ENCODE peak calls at places on chromosomes 2 and 18, in ten cellular contexts. U is GM06990, C is colonic mucosa, K is fibroblast of the aortic adventitia, W is AG04450, T is neural progenitor cell, H is mammary epithelial cell, N is fibroblast of mammary gland, Q is iPS DF 6.9, Z is cardiac muscle cell. E is an unnamed sample.

GRCh38 chr2:146817613-146818012 is 1027.2 kb upstream of the ACVR2A start:
- DNase-seq in U (no peak), C (no peak), K (no peak), W (no peak), T (peak; percentile 54), H (peak; percentile 76), N (peak; percentile 20), Q (no peak), Z (no peak), E (no peak)

GRCh38 chr2:239818086-239818485 is 207.1 kb downstream of the NDUFA10 start:
- DNase-seq in U (no peak), C (no peak), K (no peak), W (no peak), T (no peak), H (no peak), N (no peak), Q (no peak), Z (no peak), E (no peak)

GRCh38 chr2:218224206-218224605 is 7.2 kb downstream of the ARPC2 start:
- DNase-seq in U (no peak), C (no peak), K (no peak), W (no peak), T (no peak), H (peak; percentile 40), N (no peak), Q (no peak), Z (no peak), E (no peak)

GRCh38 chr18:31603335-31603734 is 11.7 kb downstream of the TTR start:
- DNase-seq in U (no peak), C (no peak), K (peak; percentile 16), W (no peak), T (no peak), H (peak; percentile 73), N (peak; percentile 64), Q (no peak), Z (no peak), E (no peak)

GRCh38 chr2:39265315-39265714 is 21.5 kb upstream of the CDKL4 start:
- DNase-seq in U (peak; percentile 25), C (no peak), K (no peak), W (no peak), T (no peak), H (no peak), N (no peak), Q (no peak), Z (no peak), E (no peak)

GRCh38 chr2:241390301-241391206 is 34.5 kb downstream of the FARP2 start:
- DNase-seq in U (no peak), C (no peak), K (no peak), W (no peak), T (no peak), H (peak; percentile 88), N (no peak), Q (no peak), Z (no peak), E (no peak)

GRCh38 chr2:144456680-144457079 is 63.2 kb downstream of the ZEB2 start:
- DNase-seq in U (no peak), C (no peak), K (peak; percentile 90), W (peak; percentile 49), T (no peak), H (peak; percentile 46), N (peak; percentile 97), Q (no peak), Z (peak; percentile 63), E (no peak)

GRCh38 chr18:69172046-69172445 is 228.6 kb upstream of the DOK6 start:
- DNase-seq in U (no peak), C (no peak), K (no peak), W (no peak), T (no peak), H (peak; percentile 11), N (peak; percentile 19), Q (no peak), Z (no peak), E (no peak)

DNA sequence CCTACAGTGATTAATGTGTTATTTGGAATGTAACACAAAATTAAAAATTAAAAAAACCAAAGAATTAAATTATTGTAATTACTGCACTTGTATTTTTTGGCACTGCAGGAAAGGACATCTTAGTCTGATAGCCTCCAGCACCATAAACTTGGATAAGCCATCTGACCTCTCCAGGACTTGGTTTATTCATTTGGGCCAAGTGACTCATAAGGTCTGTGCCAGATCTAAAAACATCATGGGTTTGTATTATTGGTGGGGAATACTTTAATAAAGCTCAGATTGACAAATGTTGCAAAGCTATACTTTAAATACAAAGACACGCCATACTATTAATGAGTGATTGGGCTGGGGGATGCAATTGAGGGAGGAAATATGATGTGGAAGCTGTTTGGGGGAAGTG is 225.2 kb downstream of the ZNF521 start:
- DNase-seq in U (no peak), C (no peak), K (peak; percentile 17), W (no peak), T (no peak), H (no peak), N (peak; percentile 38), Q (no peak), Z (no peak), E (no peak)
- H3K4me3 ChIP-seq in U (no peak overlapping the region), C (no peak overlapping the region), K (no peak overlapping the region), W (no peak overlapping the region), T (no peak overlapping the region), H (no peak overlapping the region), N (no peak overlapping the region), Q (no peak overlapping the region), Z (no peak overlapping the region), E (no peak overlapping the region)

GRCh38 chr2:160380000-160380570 is 113.5 kb downstream of the RBMS1 start:
- DNase-seq in U (no peak), C (no peak), K (no peak), W (no peak), T (no peak), H (no peak), N (no peak), Q (no peak), Z (no peak), E (no peak)

GRCh38 chr2:160381425-160381951 is 112.1 kb downstream of the RBMS1 start:
- DNase-seq in U (no peak), C (no peak), K (peak; percentile 88), W (no peak), T (no peak), H (no peak), N (peak; percentile 66), Q (no peak), Z (peak; percentile 48), E (no peak)

GRCh38 chr2:160380613-160381012 is 113.0 kb downstream of the RBMS1 start:
- DNase-seq in U (no peak), C (no peak), K (no peak), W (no peak), T (no peak), H (no peak), N (no peak), Q (no peak), Z (no peak), E (no peak)

GRCh38 chr2:160377204-160377995 is 116.2 kb downstream of the RBMS1 start:
- DNase-seq in U (no peak), C (no peak), K (peak; percentile 85), W (no peak), T (no peak), H (no peak), N (peak; percentile 49), Q (no peak), Z (no peak), E (no peak)

GRCh38 chr2:160379399-160379798 is 114.2 kb downstream of the RBMS1 start:
- DNase-seq in U (no peak), C (no peak), K (peak; percentile 98), W (peak; percentile 83), T (no peak), H (peak; percentile 40), N (peak; percentile 97), Q (no peak), Z (no peak), E (no peak)
- H3K4me3 ChIP-seq in U (no peak overlapping the region), C (no peak overlapping the region), K (no peak overlapping the region), W (no peak overlapping the region), T (no peak overlapping the region), H (no peak overlapping the region), N (no peak overlapping the region), Q (no peak overlapping the region), Z (no peak overlapping the region), E (no peak overlapping the region)

GRCh38 chr2:46915281-46915810 is at the start of gene MCFD2:
- DNase-seq in U (no peak), C (peak; percentile 43), K (no peak), W (no peak), T (no peak), H (peak; percentile 12), N (peak; percentile 21), Q (no peak), Z (no peak), E (no peak)

GRCh38 chr2:46909771-46910419 is 5.7 kb downstream of the MCFD2 start:
- DNase-seq in U (peak; percentile 68), C (peak; percentile 47), K (peak; percentile 74), W (no peak), T (no peak), H (peak; percentile 95), N (peak; percentile 85), Q (no peak), Z (no peak), E (no peak)

GRCh38 chr2:46914578-46915230 is 902 bp downstream of the MCFD2 start:
- DNase-seq in U (no peak), C (no peak), K (no peak), W (no peak), T (no peak), H (peak; percentile 14), N (peak; percentile 11), Q (no peak), Z (peak; percentile 6), E (no peak)

GRCh38 chr2:46915811-46916630 is 415 bp upstream of the MCFD2 start:
- DNase-seq in U (peak; percentile 88), C (peak; percentile 89), K (peak; percentile 87), W (peak; percentile 72), T (peak; percentile 95), H (peak; percentile 87), N (peak; percentile 83), Q (peak; percentile 52), Z (peak; percentile 95), E (peak; percentile 83)

DNA sequence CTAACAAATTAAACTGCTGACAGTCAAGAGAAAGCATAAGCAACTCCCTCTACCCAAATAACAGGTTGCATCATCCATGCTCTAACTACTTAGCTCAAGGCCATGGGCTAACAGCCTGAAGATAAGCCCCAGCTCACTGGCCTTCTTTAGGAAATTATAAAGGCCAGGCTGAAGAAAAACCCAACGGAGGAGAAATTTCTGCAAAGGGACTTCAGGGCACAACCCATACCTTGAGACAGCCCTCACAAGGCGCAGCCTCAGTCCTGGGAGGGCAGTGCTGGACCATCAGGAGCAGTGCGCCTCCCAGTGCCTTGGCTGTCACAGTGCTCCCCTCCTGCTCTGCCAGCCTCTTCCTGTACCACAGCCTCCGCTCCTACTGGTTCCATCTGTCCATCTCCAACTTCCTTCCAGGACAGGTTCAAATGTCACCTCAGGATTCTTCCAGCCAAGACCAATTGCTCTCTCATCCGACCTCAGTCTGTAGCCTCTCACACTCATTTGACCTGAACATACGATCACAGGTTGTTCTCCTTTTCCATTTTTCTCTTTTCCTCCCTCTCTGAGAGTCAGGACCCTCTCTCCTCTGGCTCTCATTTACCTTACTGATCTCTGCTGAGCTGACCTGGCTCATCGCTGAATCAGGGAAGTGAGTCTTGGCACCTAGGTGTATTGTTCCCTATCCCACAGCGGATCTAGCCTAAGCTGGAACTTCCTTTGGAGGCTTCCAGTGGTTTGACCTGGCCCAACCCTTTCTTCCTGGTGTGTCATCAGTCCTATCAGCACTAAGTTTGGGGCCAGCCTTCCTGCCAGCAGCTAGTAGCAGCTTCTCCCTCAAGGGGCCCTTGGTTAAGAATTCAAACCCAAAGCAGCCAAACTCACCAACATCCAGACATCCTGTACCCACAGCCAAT is 1.9 kb downstream of the MCFD2 start:
- DNase-seq in U (no peak), C (peak; percentile 59), K (peak; percentile 75), W (no peak), T (peak; percentile 23), H (peak; percentile 82), N (peak; percentile 75), Q (no peak), Z (no peak), E (peak; percentile 23)
- H3K4me3 ChIP-seq in U (no peak overlapping the region), C (no peak overlapping the region), K (peak overlapping the region; percentile 82), W (peak overlapping the region; percentile 94), T (no peak overlapping the region), H (peak overlapping the region; percentile 2), N (peak overlapping the region; percentile 92), Q (no peak overlapping the region), Z (no peak overlapping the region), E (peak overlapping the region; percentile 80)

GRCh38 chr2:42975358-42975717 is 183.0 kb upstream of the HAAO start:
- DNase-seq in U (no peak), C (no peak), K (no peak), W (no peak), T (no peak), H (no peak), N (no peak), Q (no peak), Z (no peak), E (no peak)
- H3K4me3 ChIP-seq in U (no peak overlapping the region), C (peak overlapping the region; percentile 19), K (peak overlapping the region; percentile 53), W (peak overlapping the region; percentile 47), T (no peak overlapping the region), H (no peak overlapping the region), N (peak overlapping the region; percentile 29), Q (no peak overlapping the region), Z (no peak overlapping the region), E (no peak overlapping the region)